ENCODE peak calls at places on chromosome 21, in seven cellular contexts. F is head of caudate nucleus, I is NCI-H1105 treated with DMSO at 0.1 percent for 48 hours, R is renal cortical epithelial cell, U is NCI-H748 treated with DMSO at 0.1 percent for 48 hours, H is NCI-H1694 treated with DMSO at 0.1 percent for 48 hours, O is non-pigmented ciliary epithelial cell. Q is an unnamed sample.

GRCh38 chr21:45347048-45347711 is 57.8 kb upstream of the COL18A1 start:
- DNase-seq in O (no peak), R (no peak), I (no peak), H (no peak), U (no peak), F (no peak), Q (no peak)

GRCh38 chr21:41171210-41171609 is 3.2 kb downstream of the BACE2 start:
- DNase-seq in I (peak), H (no peak), F (no peak), O (no peak), R (peak), U (no peak), Q (no peak)

GRCh38 chr21:33884361-33885157 is 31.0 kb downstream of the ATP5PO start:
- DNase-seq in I (no peak), F (no peak), H (no peak), U (no peak), O (no peak), R (no peak), Q (no peak)

GRCh38 chr21:45819478-45820170 is 161.9 kb upstream of the COL6A1 start:
- DNase-seq in F (no peak), U (no peak), H (no peak), O (no peak), I (no peak), R (no peak), Q (no peak)

GRCh38 chr21:45448283-45448809 is 43.4 kb downstream of the COL18A1 start:
- DNase-seq in R (no peak), U (no peak), I (no peak), F (no peak), O (no peak), H (no peak), Q (no peak)

GRCh38 chr21:45202889-45203288 is 84.8 kb downstream of the POFUT2 start:
- DNase-seq in R (no peak), F (no peak), H (no peak), U (no peak), O (no peak), I (no peak), Q (no peak)

GRCh38 chr21:25980710-25981109 is 189.9 kb downstream of the APP start:
- DNase-seq in O (no peak), I (no peak), H (no peak), F (no peak), U (no peak), R (no peak), Q (no peak)

GRCh38 chr21:35097525-35097924 is 48.4 kb upstream of the RUNX1 start:
- DNase-seq in O (no peak), U (no peak), I (no peak), R (no peak), F (no peak), H (no peak), Q (no peak)

GRCh38 chr21:44400791-44401385 is 47.5 kb downstream of the TRPM2 start:
- DNase-seq in I (no peak), O (no peak), R (no peak), U (no peak), H (no peak), F (no peak), Q (no peak)

GRCh38 chr21:14013056-14013603 is 197.6 kb downstream of the LIPI start:
- DNase-seq in U (no peak), F (no peak), I (no peak), R (no peak), O (no peak), H (no peak), Q (no peak)

GRCh38 chr21:41953249-41953830 is 478 bp downstream of the C2CD2 start:
- DNase-seq in U (no peak), R (no peak), I (no peak), F (no peak), H (no peak), O (no peak), Q (no peak)

GRCh38 chr21:35578350-35578782 is 482.0 kb downstream of the SETD4 start:
- DNase-seq in I (no peak), U (no peak), H (no peak), O (peak), R (peak), F (no peak), Q (peak)

GRCh38 chr21:45970674-45971486 is 10.7 kb upstream of the COL6A1 start:
- DNase-seq in O (no peak), U (peak), I (peak), F (no peak), R (no peak), H (no peak), Q (peak)

GRCh38 chr21:19507682-19508260 is 1104.2 kb upstream of the TMPRSS15 start:
- DNase-seq in I (peak), O (no peak), R (no peak), U (peak), F (no peak), H (peak), Q (peak)

GRCh38 chr21:38475519-38475918 is 22.8 kb downstream of the ERG start:
- DNase-seq in I (no peak), R (no peak), U (no peak), F (no peak), H (no peak), O (no peak), Q (no peak)

GRCh38 chr21:19489930-19490329 is 1086.3 kb upstream of the TMPRSS15 start:
- DNase-seq in O (no peak), R (no peak), U (no peak), I (no peak), F (no peak), H (no peak), Q (no peak)

GRCh38 chr21:44618504-44618903 is 6.6 kb downstream of the KRTAP10-8 start:
- DNase-seq in F (no peak), R (no peak), H (no peak), I (no peak), U (no peak), O (no peak), Q (no peak)

GRCh38 chr21:34075760-34076159 is 2.4 kb downstream of the MRPS6 start:
- DNase-seq in I (no peak), F (no peak), O (no peak), H (no peak), U (no peak), R (peak), Q (no peak)

GRCh38 chr21:31218830-31219608 is 125.0 kb downstream of the TIAM1 start:
- DNase-seq in I (no peak), H (no peak), O (no peak), F (no peak), U (no peak), R (peak), Q (peak)

GRCh38 chr21:15122241-15122640 is 57.4 kb upstream of the NRIP1 start:
- DNase-seq in U (no peak), F (no peak), H (no peak), I (no peak), O (no peak), R (peak), Q (no peak)

GRCh38 chr21:26099610-26100219 is 70.9 kb downstream of the APP start:
- DNase-seq in R (no peak), U (no peak), O (no peak), I (no peak), F (peak), H (peak), Q (no peak)

GRCh38 chr21:42918291-42918690 is 7.1 kb downstream of the ERVH48-1 start:
- DNase-seq in U (no peak), F (no peak), R (no peak), I (no peak), O (no peak), H (no peak), Q (no peak)

Q was measured in Caki2.